ENCODE peak calls at places on chromosomes 3 and 15, in four cellular contexts. J is A549, O is HepG2, Y is endothelial cell of umbilical vein. I is an unnamed sample.

GRCh38 chr3:175410251-175410650 is 551.1 kb downstream of the NAALADL2 start:
- DNase-seq in J (no peak), O (no peak), Y (no peak), I (no peak)

GRCh38 chr3:108590443-108590842 is 921 bp downstream of the DZIP3 start:
- DNase-seq in J (no peak), O (peak; percentile 1), Y (peak; percentile 16), I (no peak)

GRCh38 chr3:21562225-21562624 is 188.8 kb downstream of the ZNF385D start:
- DNase-seq in J (no peak), O (no peak), Y (no peak), I (no peak)

GRCh38 chr15:42152196-42152920 is 4.1 kb downstream of the PLA2G4F start:
- DNase-seq in J (no peak), O (no peak), Y (no peak), I (no peak)

GRCh38 chr3:108406661-108407206 is 103.7 kb downstream of the MYH15 start:
- DNase-seq in J (peak; percentile 62), O (peak; percentile 71), Y (peak; percentile 60), I (peak; percentile 57)

GRCh38 chr3:183428140-183429023 is at the start of gene MCF2L2:
- DNase-seq in J (peak; percentile 27), O (no peak), Y (peak; percentile 36), I (peak; percentile 85)

GRCh38 chr15:27582741-27583400 is 516.2 kb downstream of the OCA2 start:
- DNase-seq in J (no peak), O (no peak), Y (no peak), I (no peak)

GRCh38 chr3:117719316-117719926 is 1009.8 kb downstream of the TUSC7 start:
- DNase-seq in J (peak; percentile 6), O (peak; percentile 8), Y (peak; percentile 45), I (peak; percentile 10)

GRCh38 chr3:10194328-10195071 is 29.8 kb downstream of the IRAK2 start:
- DNase-seq in J (no peak), O (no peak), Y (no peak), I (peak; percentile 61)

GRCh38 chr3:38038447-38038911 is 529 bp upstream of the DLEC1 start:
- DNase-seq in J (no peak), O (no peak), Y (no peak), I (no peak)

GRCh38 chr15:77495806-77496589 is 75.3 kb downstream of the HMG20A start:
- DNase-seq in J (no peak), O (no peak), Y (peak; percentile 82), I (no peak)

GRCh38 chr3:29314727-29315088 is 33.8 kb downstream of the RBMS3 start:
- DNase-seq in J (no peak), O (no peak), Y (no peak), I (no peak)

GRCh38 chr3:14297784-14298236 is 104.6 kb upstream of the SLC6A6 start:
- DNase-seq in J (no peak), O (no peak), Y (no peak), I (no peak)

GRCh38 chr3:39144095-39144747 is 9.2 kb downstream of the CSRNP1 start:
- DNase-seq in J (no peak), O (no peak), Y (no peak), I (no peak)

GRCh38 chr3:148847351-148847750 is 17.7 kb upstream of the CPA3 start:
- DNase-seq in J (no peak), O (no peak), Y (no peak), I (no peak)

GRCh38 chr3:23845817-23846216 is 40.1 kb downstream of the UBE2E1 start:
- DNase-seq in J (no peak), O (no peak), Y (no peak), I (no peak)

GRCh38 chr15:25242166-25242879 is 196.5 kb downstream of the UBE3A start:
- DNase-seq in J (no peak), O (no peak), Y (no peak), I (no peak)

GRCh38 chr3:188153498-188153948 is 434 bp upstream of the LPP start:
- DNase-seq in J (peak; percentile 84), O (peak; percentile 88), Y (peak; percentile 92), I (no peak)

GRCh38 chr15:67548862-67549651 is 6.6 kb downstream of the MAP2K5 start:
- DNase-seq in J (no peak), O (no peak), Y (no peak), I (no peak)

GRCh38 chr3:30075514-30075913 is 530.9 kb upstream of the TGFBR2 start:
- DNase-seq in J (no peak), O (no peak), Y (no peak), I (no peak)

GRCh38 chr3:52225452-52226228 is at the start of gene TLR9:
- DNase-seq in J (no peak), O (no peak), Y (no peak), I (no peak)

GRCh38 chr15:77580991-77581682 is 51.6 kb downstream of the LINGO1 start:
- DNase-seq in J (no peak), O (no peak), Y (no peak), I (no peak)

GRCh38 chr15:80744411-80744810 is 34.8 kb upstream of the CEMIP start:
- DNase-seq in J (no peak), O (no peak), Y (no peak), I (no peak)

GRCh38 chr15:94232107-94232506 is 746 bp downstream of the MCTP2 start:
- DNase-seq in J (no peak), O (no peak), Y (no peak), I (no peak)

GRCh38 chr3:16609927-16610580 is 4.8 kb upstream of the DAZL start:
- DNase-seq in J (no peak), O (no peak), Y (peak; percentile 6), I (no peak)

GRCh38 chr3:45660567-45660901 is 28.7 kb upstream of the SACM1L start:
- DNase-seq in J (no peak), O (no peak), Y (no peak), I (no peak)

GRCh38 chr3:105359098-105359762 is 7.5 kb upstream of the ALCAM start:
- DNase-seq in J (no peak), O (no peak), Y (peak; percentile 69), I (no peak)

GRCh38 chr3:103410231-103410630 is 975.4 kb downstream of the ZPLD1 start:
- DNase-seq in J (no peak), O (no peak), Y (no peak), I (peak; percentile 0)

GRCh38 chr15:101615986-101616848 is 36.0 kb downstream of the TM2D3 start:
- DNase-seq in J (peak; percentile 74), O (peak; percentile 60), Y (peak; percentile 11), I (peak; percentile 84)

GRCh38 chr15:78995921-78996780 is 51.3 kb upstream of the CTSH start:
- DNase-seq in J (no peak), O (no peak), Y (no peak), I (no peak)

GRCh38 chr15:40054746-40055575 is 16.0 kb upstream of the SRP14 start:
- DNase-seq in J (no peak), O (no peak), Y (no peak), I (no peak)

GRCh38 chr3:17494117-17494809 is 248.2 kb downstream of the TBC1D5 start:
- DNase-seq in J (no peak), O (no peak), Y (no peak), I (no peak)

GRCh38 chr3:112115161-112115739 is 17.8 kb downstream of the GCSAM start:
- DNase-seq in J (no peak), O (no peak), Y (no peak), I (no peak)

GRCh38 chr3:115388166-115388565 is 235.1 kb upstream of the GAP43 start:
- DNase-seq in J (no peak), O (no peak), Y (no peak), I (no peak)

GRCh38 chr3:146390967-146391366 is 78.4 kb downstream of the PLSCR2 start:
- DNase-seq in J (no peak), O (no peak), Y (peak; percentile 91), I (no peak)

GRCh38 chr15:51658664-51659063 is 22.6 kb upstream of the SCG3 start:
- DNase-seq in J (no peak), O (no peak), Y (no peak), I (peak; percentile 31)

GRCh38 chr15:59376735-59377134 is 4.1 kb upstream of the MYO1E start:
- DNase-seq in J (no peak), O (no peak), Y (peak; percentile 37), I (no peak)
- TF ChIP-seq MAX in J (no peak), O (no peak), Y (no peak), I (no peak)

GRCh38 chr3:65811917-65812316 is 226.8 kb downstream of the MAGI1 start:
- DNase-seq in J (no peak), O (no peak), Y (no peak), I (no peak)

GRCh38 chr3:65811050-65811766 is 227.5 kb downstream of the MAGI1 start:
- DNase-seq in J (no peak), O (no peak), Y (no peak), I (no peak)

GRCh38 chr3:65809641-65810150 is 229.0 kb downstream of the MAGI1 start:
- DNase-seq in J (no peak), O (no peak), Y (no peak), I (no peak)

GRCh38 chr3:65808407-65808806 is 230.3 kb downstream of the MAGI1 start:
- DNase-seq in J (no peak), O (no peak), Y (no peak), I (no peak)

DNA sequence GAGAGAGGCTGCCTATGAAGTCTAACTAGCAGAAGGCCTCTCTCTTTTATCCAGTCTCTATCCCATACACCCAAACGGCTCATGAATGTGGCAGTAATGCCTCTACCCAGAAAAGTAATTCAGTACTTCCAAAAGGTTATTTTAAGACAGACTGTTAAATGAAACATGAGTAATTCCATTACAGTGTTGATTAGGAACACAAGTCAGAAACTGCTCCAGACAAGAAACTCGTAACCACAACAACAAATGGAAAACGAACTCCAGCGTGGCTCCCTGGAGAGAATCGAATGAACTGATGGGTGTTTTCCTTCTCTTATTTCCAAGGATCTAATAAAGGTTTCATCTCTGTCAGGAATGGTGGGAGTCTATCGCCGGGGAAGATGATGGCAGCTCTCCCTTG is 228.4 kb downstream of the MAGI1 start:
- DNase-seq in J (no peak), O (no peak), Y (no peak), I (no peak)
- TF ChIP-seq MAX in J (no peak), O (no peak), Y (no peak), I (no peak)

DNA sequence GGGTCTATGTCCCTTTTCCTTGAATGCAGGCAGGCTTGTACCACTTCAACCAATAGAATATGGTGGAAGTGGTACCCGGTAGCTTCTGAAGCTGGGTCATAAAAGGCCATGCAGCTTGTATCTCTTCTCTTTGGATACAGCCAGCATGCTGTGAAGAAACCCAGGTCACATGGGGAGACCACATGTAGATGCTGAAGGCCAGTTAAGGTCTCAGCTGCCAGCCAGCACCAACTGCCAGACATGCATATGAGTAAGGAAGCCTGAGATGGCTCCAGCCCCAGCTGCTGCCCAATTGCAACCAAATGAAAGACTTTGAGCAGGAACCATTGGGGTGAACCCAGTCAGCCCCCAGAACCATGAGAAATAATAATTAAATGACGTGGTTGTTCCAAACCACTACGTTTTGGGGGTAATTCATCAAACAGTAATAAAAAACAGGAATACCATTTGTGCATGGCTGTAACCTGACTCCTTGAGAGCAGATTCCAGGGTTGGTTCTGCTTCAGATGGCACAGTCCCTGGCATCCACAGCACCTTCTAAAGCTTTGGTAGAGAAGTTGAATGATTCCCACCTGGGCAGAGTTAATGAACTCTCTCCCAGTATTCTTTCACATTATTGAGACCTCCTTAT is 3.8 kb downstream of the RBP2 start:
- DNase-seq in J (no peak), O (no peak), Y (no peak), I (no peak)
- TF ChIP-seq MAX in J (no peak), O (no peak), Y (no peak), I (no peak)

DNA sequence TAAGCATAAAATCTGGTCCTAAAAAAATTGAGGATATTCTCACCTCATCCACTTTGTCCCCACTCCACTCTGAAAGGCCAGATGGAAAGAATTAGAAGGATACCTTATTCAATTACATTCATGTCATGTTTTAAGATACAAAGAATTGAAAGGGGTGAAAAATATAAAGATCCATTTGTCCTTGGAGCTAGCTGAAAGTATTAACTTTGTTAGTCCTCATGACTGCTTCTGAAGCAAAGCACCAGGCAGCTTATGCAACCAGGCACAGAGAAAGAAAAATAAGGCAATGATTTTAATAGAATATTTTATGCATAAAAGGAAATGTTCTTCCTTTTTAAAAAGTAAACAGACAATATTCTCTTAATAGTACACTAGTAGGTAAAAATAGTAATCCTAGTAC is 174.7 kb downstream of the NEK10 start:
- DNase-seq in J (no peak), O (no peak), Y (no peak), I (no peak)
- TF ChIP-seq MAX in J (no peak), O (no peak), Y (no peak), I (no peak)